ENCODE peak calls at places on chromosomes 16 and 17, in five cellular contexts. One of them, this sample, is unnamed.

GRCh38 chr17:19759934-19760530 is 11.9 kb upstream of the ALDH3A1 start:
- DNase-seq in suprapubic skin: peak; percentile 54
- DNase-seq in K562: no peak
- DNase-seq in Peyer's patch: peak; percentile 36
- DNase-seq in body of pancreas: no peak
- DNase-seq in this sample: no peak

GRCh38 chr16:25063102-25063501 is 47.9 kb upstream of the ARHGAP17 start:
- DNase-seq in K562: no peak
- DNase-seq in suprapubic skin: no peak
- DNase-seq in body of pancreas: no peak
- DNase-seq in Peyer's patch: no peak
- DNase-seq in this sample: no peak

GRCh38 chr16:6644916-6645315 is 687.7 kb upstream of the RBFOX1 start:
- DNase-seq in Peyer's patch: no peak
- DNase-seq in body of pancreas: no peak
- DNase-seq in K562: no peak
- DNase-seq in suprapubic skin: no peak
- DNase-seq in this sample: no peak

GRCh38 chr17:58398574-58399266 is 18.6 kb downstream of the RNF43 start:
- DNase-seq in K562: no peak
- DNase-seq in suprapubic skin: no peak
- DNase-seq in Peyer's patch: no peak
- DNase-seq in body of pancreas: no peak
- DNase-seq in this sample: no peak

GRCh38 chr16:5604770-5605169 is 507.2 kb upstream of the EEF2KMT start:
- DNase-seq in body of pancreas: no peak
- DNase-seq in Peyer's patch: no peak
- DNase-seq in suprapubic skin: no peak
- DNase-seq in K562: peak; percentile 36
- DNase-seq in this sample: no peak

GRCh38 chr16:50326835-50327465 is 41.8 kb downstream of the BRD7 start:
- DNase-seq in Peyer's patch: peak; percentile 70
- DNase-seq in body of pancreas: no peak
- DNase-seq in K562: peak; percentile 41
- DNase-seq in suprapubic skin: no peak
- DNase-seq in this sample: no peak

GRCh38 chr17:65553009-65553645 is 8.3 kb downstream of the AXIN2 start:
- DNase-seq in body of pancreas: no peak
- DNase-seq in Peyer's patch: no peak
- DNase-seq in suprapubic skin: no peak
- DNase-seq in K562: no peak
- DNase-seq in this sample: no peak

GRCh38 chr16:49491736-49492089 is 118.1 kb downstream of the C16orf78 start:
- DNase-seq in Peyer's patch: no peak
- DNase-seq in suprapubic skin: peak; percentile 63
- DNase-seq in K562: no peak
- DNase-seq in body of pancreas: peak; percentile 48
- DNase-seq in this sample: no peak

GRCh38 chr17:73304971-73305786 is 6.6 kb downstream of the CDC42EP4 start:
- DNase-seq in body of pancreas: peak; percentile 64
- DNase-seq in Peyer's patch: peak; percentile 67
- DNase-seq in suprapubic skin: peak; percentile 75
- DNase-seq in K562: peak; percentile 70
- DNase-seq in this sample: peak; percentile 91

GRCh38 chr16:47676628-47677177 is 215.6 kb downstream of the PHKB start:
- DNase-seq in Peyer's patch: no peak
- DNase-seq in body of pancreas: no peak
- DNase-seq in K562: no peak
- DNase-seq in suprapubic skin: no peak
- DNase-seq in this sample: no peak

GRCh38 chr17:16417896-16418683 is 2.7 kb downstream of the TRPV2 start:
- DNase-seq in suprapubic skin: no peak
- DNase-seq in Peyer's patch: no peak
- DNase-seq in K562: peak; percentile 3
- DNase-seq in body of pancreas: no peak
- DNase-seq in this sample: no peak

GRCh38 chr16:59385953-59386352 is 651.8 kb upstream of the GOT2 start:
- DNase-seq in suprapubic skin: no peak
- DNase-seq in K562: no peak
- DNase-seq in Peyer's patch: no peak
- DNase-seq in body of pancreas: no peak
- DNase-seq in this sample: no peak

GRCh38 chr17:51563961-51564360 is 303.6 kb downstream of the UTP18 start:
- DNase-seq in suprapubic skin: no peak
- DNase-seq in K562: no peak
- DNase-seq in body of pancreas: no peak
- DNase-seq in Peyer's patch: no peak
- DNase-seq in this sample: no peak

GRCh38 chr16:76910931-76911330 is 280.1 kb upstream of the MON1B start:
- DNase-seq in suprapubic skin: no peak
- DNase-seq in body of pancreas: no peak
- DNase-seq in Peyer's patch: no peak
- DNase-seq in K562: no peak
- DNase-seq in this sample: no peak

GRCh38 chr17:2239882-2240430 is 63.6 kb downstream of the SMG6 start:
- DNase-seq in K562: no peak
- DNase-seq in suprapubic skin: peak; percentile 76
- DNase-seq in Peyer's patch: peak; percentile 74
- DNase-seq in body of pancreas: no peak
- DNase-seq in this sample: peak; percentile 90

GRCh38 chr16:70470927-70471341 is 16.5 kb downstream of the FCSK start:
- DNase-seq in suprapubic skin: peak; percentile 59
- DNase-seq in Peyer's patch: no peak
- DNase-seq in body of pancreas: peak; percentile 41
- DNase-seq in K562: peak; percentile 58
- DNase-seq in this sample: no peak

GRCh38 chr16:64240586-64240985 is 881.3 kb downstream of the CDH11 start:
- DNase-seq in Peyer's patch: no peak
- DNase-seq in body of pancreas: no peak
- DNase-seq in K562: no peak
- DNase-seq in suprapubic skin: no peak
- DNase-seq in this sample: no peak

GRCh38 chr17:3792481-3792880 is 8.5 kb downstream of the ITGAE start:
- DNase-seq in body of pancreas: no peak
- DNase-seq in Peyer's patch: no peak
- DNase-seq in suprapubic skin: no peak
- DNase-seq in K562: no peak
- DNase-seq in this sample: no peak

GRCh38 chr17:71251276-71251675 is 869.5 kb upstream of the SOX9 start:
- DNase-seq in suprapubic skin: no peak
- DNase-seq in body of pancreas: no peak
- DNase-seq in Peyer's patch: no peak
- DNase-seq in K562: no peak
- DNase-seq in this sample: no peak

GRCh38 chr17:75589919-75590303 is 2.3 kb downstream of the MYO15B start:
- DNase-seq in Peyer's patch: no peak
- DNase-seq in K562: no peak
- DNase-seq in body of pancreas: peak; percentile 47
- DNase-seq in suprapubic skin: peak; percentile 74
- DNase-seq in this sample: no peak

GRCh38 chr17:75590314-75590761 is 2.7 kb downstream of the MYO15B start:
- DNase-seq in K562: no peak
- DNase-seq in body of pancreas: no peak
- DNase-seq in Peyer's patch: no peak
- DNase-seq in suprapubic skin: peak; percentile 56
- DNase-seq in this sample: no peak

GRCh38 chr17:75588546-75589016 is 981 bp downstream of the MYO15B start:
- DNase-seq in K562: no peak
- DNase-seq in Peyer's patch: peak; percentile 64
- DNase-seq in body of pancreas: peak; percentile 81
- DNase-seq in suprapubic skin: peak; percentile 81
- DNase-seq in this sample: no peak

GRCh38 chr17:75589017-75589918 is 1.7 kb downstream of the MYO15B start:
- DNase-seq in K562: peak; percentile 99
- DNase-seq in suprapubic skin: peak; percentile 94
- DNase-seq in body of pancreas: peak; percentile 94
- DNase-seq in Peyer's patch: peak; percentile 98
- DNase-seq in this sample: peak; percentile 98

GRCh38 chr17:75587718-75588545 is at the start of gene MYO15B:
- DNase-seq in Peyer's patch: peak; percentile 86
- DNase-seq in suprapubic skin: peak; percentile 67
- DNase-seq in K562: peak; percentile 57
- DNase-seq in body of pancreas: peak; percentile 52
- DNase-seq in this sample: peak; percentile 91
- TF ChIP-seq POLR2A in Peyer's patch: no peak
- TF ChIP-seq POLR2A in suprapubic skin: no peak
- TF ChIP-seq POLR2A in K562: no peak
- TF ChIP-seq POLR2A in body of pancreas: peak; percentile 31
- TF ChIP-seq POLR2A in this sample: no peak

GRCh38 chr16:9297437-9298113 is 206.1 kb downstream of the HAPSTR1 start:
- DNase-seq in Peyer's patch: peak; percentile 50
- DNase-seq in suprapubic skin: no peak
- DNase-seq in body of pancreas: no peak
- DNase-seq in K562: peak; percentile 57
- DNase-seq in this sample: no peak
- TF ChIP-seq CTCF in Peyer's patch: no peak
- TF ChIP-seq CTCF in suprapubic skin: peak; percentile 31
- TF ChIP-seq CTCF in body of pancreas: peak; percentile 35
- TF ChIP-seq CTCF in K562: peak; percentile 81
- TF ChIP-seq CTCF in this sample: no peak

GRCh38 chr16:81786868-81787267 is 7.8 kb downstream of the PLCG2 start:
- DNase-seq in suprapubic skin: no peak
- DNase-seq in body of pancreas: no peak
- DNase-seq in Peyer's patch: no peak
- DNase-seq in K562: no peak
- DNase-seq in this sample: no peak
- H3K4me3 ChIP-seq in suprapubic skin: no peak overlapping the region
- H3K4me3 ChIP-seq in body of pancreas: no peak overlapping the region
- H3K4me3 ChIP-seq in Peyer's patch: no peak overlapping the region
- H3K4me3 ChIP-seq in K562: no peak overlapping the region
- H3K4me3 ChIP-seq in this sample: no peak overlapping the region

GRCh38 chr17:15263206-15263579 is 1.9 kb downstream of the PMP22 start:
- DNase-seq in Peyer's patch: peak; percentile 80
- DNase-seq in K562: no peak
- DNase-seq in suprapubic skin: peak; percentile 96
- DNase-seq in body of pancreas: peak; percentile 67
- DNase-seq in this sample: peak; percentile 98
- TF ChIP-seq POLR2A in Peyer's patch: no peak
- TF ChIP-seq POLR2A in K562: no peak
- TF ChIP-seq POLR2A in suprapubic skin: no peak
- TF ChIP-seq POLR2A in body of pancreas: no peak
- TF ChIP-seq POLR2A in this sample: no peak

DNA sequence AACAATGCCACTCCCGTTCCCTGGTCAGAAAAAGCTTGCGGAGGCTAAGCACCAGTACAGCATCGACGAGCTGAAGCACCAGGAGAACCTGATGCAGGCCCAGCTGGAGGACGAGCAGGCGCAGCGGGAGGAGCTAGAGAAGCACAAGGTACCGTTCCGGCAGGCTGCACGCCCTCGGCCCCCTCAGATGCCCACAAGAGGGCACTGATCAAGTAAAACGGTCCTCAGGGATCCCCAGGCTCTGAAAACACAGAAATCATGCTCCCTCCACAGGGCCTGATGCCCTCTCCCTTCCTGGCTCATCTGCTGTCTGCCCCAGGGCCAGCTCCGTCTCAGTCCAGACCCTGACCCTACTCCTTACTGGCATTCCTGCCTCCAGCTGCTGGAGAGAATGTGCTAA is 21.6 kb downstream of the DRC3 start:
- DNase-seq in Peyer's patch: no peak
- DNase-seq in K562: no peak
- DNase-seq in suprapubic skin: no peak
- DNase-seq in body of pancreas: no peak
- DNase-seq in this sample: no peak
- TF ChIP-seq CTCF in Peyer's patch: no peak
- TF ChIP-seq CTCF in K562: peak; percentile 16
- TF ChIP-seq CTCF in suprapubic skin: peak; percentile 17
- TF ChIP-seq CTCF in body of pancreas: peak; percentile 13
- TF ChIP-seq CTCF in this sample: no peak

GRCh38 chr17:81804559-81805399 is 829 bp downstream of the GCGR start:
- DNase-seq in body of pancreas: peak; percentile 54
- DNase-seq in K562: no peak
- DNase-seq in suprapubic skin: no peak
- DNase-seq in Peyer's patch: no peak
- DNase-seq in this sample: no peak
- H3K4me3 ChIP-seq in body of pancreas: no peak overlapping the region
- H3K4me3 ChIP-seq in K562: no peak overlapping the region
- H3K4me3 ChIP-seq in suprapubic skin: peak overlapping the region; percentile 46
- H3K4me3 ChIP-seq in Peyer's patch: peak overlapping the region; percentile 18
- H3K4me3 ChIP-seq in this sample: no peak overlapping the region

DNA sequence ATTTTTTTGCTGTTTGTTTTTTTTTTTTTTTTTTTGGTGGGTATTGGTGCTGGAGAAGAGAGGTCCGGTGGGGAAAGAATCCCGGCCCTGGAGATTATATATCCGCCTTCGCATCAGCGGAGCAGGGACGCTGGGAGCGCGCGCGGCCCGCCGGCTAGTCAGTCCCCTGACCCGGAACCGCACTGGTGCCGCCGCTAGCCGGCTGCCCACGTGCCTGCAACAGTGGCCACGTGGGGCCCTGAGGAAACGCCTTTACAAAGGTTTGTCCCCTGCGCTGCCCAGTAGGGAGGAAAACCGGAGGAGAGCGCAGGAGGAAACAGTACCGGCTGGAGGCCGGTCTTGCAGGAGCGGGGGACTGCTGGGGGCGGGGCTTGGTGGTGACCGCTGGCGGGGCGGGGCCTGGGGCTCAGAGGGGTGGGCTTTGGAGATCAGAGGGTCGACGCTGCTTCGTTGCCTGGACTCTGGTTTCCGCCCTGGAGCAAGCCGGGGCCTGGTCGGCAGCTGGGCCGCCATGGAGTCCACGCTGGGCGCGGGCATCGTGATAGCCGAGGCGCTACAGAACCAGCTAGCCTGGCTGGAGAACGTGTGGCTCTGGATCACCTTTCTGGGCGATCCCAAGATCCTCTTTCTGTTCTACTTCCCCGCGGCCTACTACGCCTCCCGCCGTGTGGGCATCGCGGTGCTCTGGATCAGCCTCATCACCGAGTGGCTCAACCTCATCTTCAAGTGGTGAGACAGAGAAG is at the start of gene G6PC3:
- DNase-seq in K562: peak; percentile 95
- DNase-seq in Peyer's patch: peak; percentile 98
- DNase-seq in body of pancreas: peak; percentile 95
- DNase-seq in suprapubic skin: peak; percentile 96
- DNase-seq in this sample: peak; percentile 98
- TF ChIP-seq POLR2A in K562: peak; percentile 64
- TF ChIP-seq POLR2A in Peyer's patch: peak; percentile 59
- TF ChIP-seq POLR2A in body of pancreas: peak; percentile 85
- TF ChIP-seq POLR2A in suprapubic skin: no peak
- TF ChIP-seq POLR2A in this sample: no peak

DNA sequence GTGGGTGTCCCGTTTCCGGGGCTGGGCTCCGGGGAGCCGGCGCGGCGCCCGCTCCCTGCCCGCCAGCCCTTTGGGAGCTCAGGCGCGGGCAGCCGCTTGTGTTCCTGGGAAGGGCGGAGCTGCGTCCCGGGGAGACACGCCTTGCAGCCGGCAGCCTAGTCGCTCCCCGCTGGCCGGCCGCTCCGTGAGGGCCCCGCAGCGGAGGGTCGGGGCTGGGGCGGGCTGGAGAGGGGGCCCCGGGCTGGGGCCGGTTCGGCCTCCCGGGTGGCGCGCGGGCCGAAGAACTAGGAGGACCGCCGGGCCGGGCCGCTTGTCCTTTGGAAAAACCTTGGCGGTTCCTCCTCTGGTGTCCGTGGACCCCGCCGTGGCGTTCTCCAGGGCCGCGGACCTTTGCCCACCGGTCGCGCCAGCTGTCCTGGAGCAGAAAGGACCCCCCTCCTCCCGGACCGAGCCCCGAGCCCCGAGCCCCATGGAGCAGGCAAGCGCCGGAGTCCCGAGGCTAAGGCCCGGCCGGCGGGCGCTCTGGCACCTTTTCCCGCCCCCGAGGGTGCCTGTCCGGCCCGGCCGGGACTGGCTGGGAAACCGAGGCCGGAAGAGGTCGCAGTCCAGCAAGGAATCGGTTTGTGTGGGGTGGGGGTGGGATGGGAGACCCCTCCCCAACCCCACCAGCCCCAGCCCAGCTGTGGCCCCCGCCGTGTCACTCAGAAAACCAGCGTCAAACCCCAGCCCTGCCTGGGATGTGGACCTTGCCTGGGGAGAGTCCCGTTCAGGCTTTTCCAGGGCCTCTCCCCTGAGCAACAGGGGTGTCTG is 6.8 kb upstream of the TBC1D3B start:
- DNase-seq in suprapubic skin: no peak
- DNase-seq in body of pancreas: peak; percentile 71
- DNase-seq in K562: peak; percentile 23
- DNase-seq in Peyer's patch: peak; percentile 70
- DNase-seq in this sample: peak; percentile 88
- TF ChIP-seq CTCF in suprapubic skin: no peak
- TF ChIP-seq CTCF in body of pancreas: no peak
- TF ChIP-seq CTCF in K562: no peak
- TF ChIP-seq CTCF in Peyer's patch: no peak
- TF ChIP-seq CTCF in this sample: no peak

This sample was measured in lower leg skin.